ENCODE peak calls at places on chromosomes 13 and 19, in five cellular contexts. K is heart right ventricle, J is HL-60, A is progenitor cell of endocrine pancreas, E is DMS153. V is an unnamed sample.
A peak's percentile ranks its signal among the peaks of the same experiment; 100 is the strongest.

GRCh38 chr13:114132419-114133121 is at the start of gene RASA3:
- DNase-seq in K (peak; percentile 72), J (peak; percentile 73), A (peak; percentile 72), E (no peak), V (no peak)

GRCh38 chr19:30208661-30209060 is 163.5 kb upstream of the ZNF536 start:
- DNase-seq in K (no peak), J (no peak), A (no peak), E (no peak), V (no peak)

GRCh38 chr13:40975441-40975840 is 43.7 kb downstream of the ELF1 start:
- DNase-seq in K (no peak), J (no peak), A (no peak), E (no peak), V (no peak)

GRCh38 chr19:36418287-36419001 is at the start of gene ZFP82:
- DNase-seq in K (peak; percentile 86), J (peak; percentile 60), A (peak; percentile 84), E (no peak), V (peak; percentile 91)

GRCh38 chr13:45511310-45512147 is 46.8 kb downstream of the COG3 start:
- DNase-seq in K (peak; percentile 25), J (peak; percentile 65), A (no peak), E (peak; percentile 55), V (peak; percentile 15)

GRCh38 chr13:28409648-28410047 is 85.3 kb downstream of the FLT1 start:
- DNase-seq in K (no peak), J (no peak), A (no peak), E (no peak), V (no peak)

GRCh38 chr13:25232937-25233515 is 54.3 kb downstream of the MTMR6 start:
- DNase-seq in K (no peak), J (no peak), A (no peak), E (peak; percentile 6), V (peak; percentile 25)

GRCh38 chr19:55258476-55258827 is 365 bp downstream of the PPP6R1 start:
- DNase-seq in K (no peak), J (no peak), A (peak; percentile 31), E (no peak), V (peak; percentile 51)

GRCh38 chr19:14496849-14497346 is 971 bp upstream of the GIPC1 start:
- DNase-seq in K (no peak), J (no peak), A (no peak), E (no peak), V (no peak)

GRCh38 chr13:88085036-88085435 is 413.9 kb downstream of the SLITRK5 start:
- DNase-seq in K (no peak), J (no peak), A (no peak), E (no peak), V (no peak)

GRCh38 chr19:39297931-39298634 is 1.9 kb downstream of the IFNL1 start:
- DNase-seq in K (no peak), J (no peak), A (no peak), E (no peak), V (no peak)

GRCh38 chr13:35892837-35893814 is 238.1 kb downstream of the DCLK1 start:
- DNase-seq in K (no peak), J (no peak), A (no peak), E (no peak), V (no peak)

GRCh38 chr19:39205449-39205764 is 1.3 kb upstream of the SYCN start:
- DNase-seq in K (no peak), J (no peak), A (no peak), E (no peak), V (no peak)

GRCh38 chr19:38063921-38064320 is 156.9 kb downstream of the SIPA1L3 start:
- DNase-seq in K (no peak), J (no peak), A (no peak), E (no peak), V (no peak)

GRCh38 chr19:30374791-30375650 is 2.8 kb downstream of the ZNF536 start:
- DNase-seq in K (no peak), J (no peak), A (no peak), E (no peak), V (no peak)

GRCh38 chr19:16394681-16395375 is 70.2 kb downstream of the KLF2 start:
- DNase-seq in K (no peak), J (no peak), A (no peak), E (no peak), V (peak; percentile 64)

GRCh38 chr19:50556236-50557008 is 11.8 kb downstream of the LRRC4B start:
- DNase-seq in K (peak; percentile 76), J (peak; percentile 48), A (peak; percentile 93), E (no peak), V (peak; percentile 90)

GRCh38 chr13:66899955-66900354 is 330.2 kb downstream of the PCDH9 start:
- DNase-seq in K (no peak), J (no peak), A (no peak), E (no peak), V (peak; percentile 6)

GRCh38 chr13:48353590-48353989 is 50.0 kb downstream of the RB1 start:
- DNase-seq in K (no peak), J (no peak), A (no peak), E (no peak), V (no peak)

GRCh38 chr13:107907065-107907464 is 308.3 kb downstream of the LIG4 start:
- DNase-seq in K (no peak), J (no peak), A (no peak), E (no peak), V (no peak)

GRCh38 chr19:1794424-1795185 is 17.5 kb downstream of the ATP8B3 start:
- DNase-seq in K (no peak), J (no peak), A (no peak), E (no peak), V (no peak)

GRCh38 chr13:30924726-30925125 is 7.7 kb upstream of the TEX26 start:
- DNase-seq in K (no peak), J (no peak), A (no peak), E (no peak), V (no peak)

GRCh38 chr19:34254552-34255432 is at the start of gene GARRE1:
- DNase-seq in K (peak; percentile 36), J (peak; percentile 77), A (peak; percentile 25), E (peak; percentile 42), V (peak; percentile 54)

GRCh38 chr19:53537126-53537522 is 821 bp upstream of the ZNF331 start:
- DNase-seq in K (no peak), J (no peak), A (no peak), E (no peak), V (no peak)

GRCh38 chr19:18437481-18438330 is at the start of gene ISYNA1:
- DNase-seq in K (peak; percentile 69), J (no peak), A (no peak), E (no peak), V (no peak)

GRCh38 chr13:49977992-49978391 is 18.9 kb upstream of the TRIM13 start:
- DNase-seq in K (no peak), J (peak; percentile 47), A (no peak), E (no peak), V (no peak)